ENCODE peak calls at places on chromosomes 12 and 14, in four cellular contexts. R is K562, O is WTC11, N is HepG2. I is an unnamed sample.

GRCh38 chr12:71440393-71441349 is 1.1 kb downstream of the LGR5 start:
- DNase-seq in N (peak; percentile 96), R (no peak), O (peak; percentile 34), I (no peak)

GRCh38 chr12:27975222-27976136 is 2.9 kb upstream of the PTHLH start:
- DNase-seq in R (peak; percentile 76), O (peak; percentile 56), N (no peak), I (peak; percentile 45)

GRCh38 chr12:57176846-57177245 is 29.4 kb upstream of the LRP1-AS start:
- DNase-seq in N (no peak), R (no peak), O (no peak), I (no peak)

GRCh38 chr14:73998736-73999135 is 20.4 kb downstream of the ENTPD5 start:
- DNase-seq in N (peak; percentile 20), R (no peak), O (no peak), I (no peak)

GRCh38 chr12:104006929-104007328 is 41.3 kb downstream of the TDG start:
- DNase-seq in O (no peak), N (no peak), R (no peak), I (no peak)

GRCh38 chr12:53224268-53224896 is 7.6 kb downstream of the RARG start:
- DNase-seq in R (peak; percentile 49), N (peak; percentile 40), O (peak; percentile 77), I (no peak)

GRCh38 chr14:105012171-105012985 is 8.5 kb downstream of the CDCA4 start:
- DNase-seq in O (no peak), N (no peak), R (no peak), I (no peak)

GRCh38 chr12:92032101-92032500 is 113.5 kb downstream of the BTG1 start:
- DNase-seq in O (no peak), R (no peak), N (no peak), I (no peak)

GRCh38 chr14:77347746-77348145 is 26.9 kb downstream of the GSTZ1 start:
- DNase-seq in R (no peak), N (no peak), O (no peak), I (no peak)

GRCh38 chr12:46459111-46459510 is 86.5 kb upstream of the SLC38A2 start:
- DNase-seq in O (no peak), N (no peak), R (no peak), I (no peak)

GRCh38 chr12:57489157-57489641 is 1.3 kb downstream of the MARS1 start:
- DNase-seq in R (no peak), N (no peak), O (no peak), I (no peak)

GRCh38 chr14:69712637-69713088 is 54.3 kb upstream of the SRSF5 start:
- DNase-seq in O (peak; percentile 45), N (no peak), R (no peak), I (no peak)

GRCh38 chr12:51218607-51219161 is 822 bp upstream of the POU6F1 start:
- DNase-seq in O (peak; percentile 36), R (peak; percentile 67), N (peak; percentile 41), I (no peak)

GRCh38 chr14:93402951-93403350 is 27.8 kb upstream of the UNC79 start:
- DNase-seq in O (no peak), R (no peak), N (no peak), I (no peak)

GRCh38 chr14:59185676-59186075 is 2.8 kb upstream of the DAAM1 start:
- DNase-seq in R (no peak), N (no peak), O (no peak), I (no peak)

GRCh38 chr14:25231006-25231405 is 181.1 kb upstream of the STXBP6 start:
- DNase-seq in O (no peak), N (no peak), R (no peak), I (no peak)

GRCh38 chr14:97791906-97792305 is 994.7 kb downstream of the VRK1 start:
- DNase-seq in O (no peak), N (no peak), R (no peak), I (no peak)

GRCh38 chr12:116882742-116883141 is 1.5 kb upstream of the HRK start:
- DNase-seq in N (no peak), O (no peak), R (no peak), I (peak; percentile 44)

GRCh38 chr14:83255015-83255726 is 1721.5 kb upstream of the SEL1L start:
- DNase-seq in N (no peak), R (no peak), O (no peak), I (no peak)

GRCh38 chr12:11711675-11712327 is 62.3 kb downstream of the ETV6 start:
- DNase-seq in N (peak; percentile 72), O (no peak), R (no peak), I (no peak)

GRCh38 chr14:20934148-20934762 is 21.0 kb upstream of the RNASE2 start:
- DNase-seq in O (peak; percentile 90), N (no peak), R (peak; percentile 51), I (peak; percentile 77)

GRCh38 chr12:31845613-31846321 is 113.4 kb upstream of the RESF1 start:
- DNase-seq in N (peak; percentile 77), R (no peak), O (no peak), I (no peak)

GRCh38 chr12:68240079-68240478 is 13.3 kb downstream of the IL22 start:
- DNase-seq in N (no peak), O (no peak), R (peak; percentile 22), I (no peak)

GRCh38 chr14:59293934-59294661 is 105.6 kb downstream of the DAAM1 start:
- DNase-seq in N (no peak), O (no peak), R (no peak), I (no peak)

GRCh38 chr12:73072214-73072613 is 800.0 kb downstream of the TRHDE start:
- DNase-seq in N (no peak), R (no peak), O (no peak), I (no peak)
- TF ChIP-seq ELF4 in N (no peak), R (no peak), O (no peak), I (no peak)

DNA sequence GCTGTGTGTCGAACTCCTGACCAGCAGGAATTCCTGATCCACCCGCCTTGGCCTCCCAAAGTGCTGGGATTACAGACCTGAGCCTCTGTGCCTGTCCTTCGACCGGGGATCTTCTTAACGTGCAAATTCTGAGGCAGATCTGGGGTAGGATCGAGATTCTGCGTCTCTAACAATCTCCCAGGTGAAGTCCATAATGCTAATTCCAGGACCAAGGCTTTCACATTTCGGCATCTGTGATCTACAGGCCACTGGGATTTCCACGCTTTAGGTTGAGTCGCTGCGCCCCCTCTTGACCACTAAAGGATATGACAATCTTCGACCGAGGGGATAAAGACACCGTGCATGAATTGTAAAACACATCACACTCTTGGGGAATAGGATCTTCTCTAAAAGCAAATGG is 24.8 kb downstream of the FOS start:
- DNase-seq in O (peak; percentile 49), N (peak; percentile 66), R (peak; percentile 64), I (peak; percentile 67)
- TF ChIP-seq ELF4 in O (no peak), N (no peak), R (no peak), I (no peak)

GRCh38 chr12:127176804-127177203 is 1090.2 kb upstream of the TMEM132C start:
- DNase-seq in R (no peak), N (no peak), O (no peak), I (no peak)

GRCh38 chr12:127175361-127175760 is 1091.6 kb upstream of the TMEM132C start:
- DNase-seq in N (no peak), R (no peak), O (no peak), I (no peak)

GRCh38 chr12:127178039-127178438 is 1088.9 kb upstream of the TMEM132C start:
- DNase-seq in R (no peak), N (no peak), O (no peak), I (no peak)

GRCh38 chr12:127172857-127173256 is 1094.1 kb upstream of the TMEM132C start:
- DNase-seq in N (no peak), O (no peak), R (no peak), I (no peak)

GRCh38 chr12:127174881-127175280 is 1092.1 kb upstream of the TMEM132C start:
- DNase-seq in R (no peak), O (no peak), N (no peak), I (no peak)
- TF ChIP-seq ELF4 in R (no peak), O (no peak), N (no peak), I (no peak)

GRCh38 chr14:94625353-94625635 is 13.1 kb downstream of the SERPINA3 start:
- DNase-seq in O (no peak), R (no peak), N (no peak), I (no peak)
- TF ChIP-seq ELF4 in O (no peak), R (no peak), N (no peak), I (no peak)